ENCODE peak calls at places on chromosomes 4 and X, in nine cellular contexts. I is mesendoderm; T is NCI-H1092; F is AG09309; U is effector memory CD8-positive, alpha-beta T cell; O is activated T-cell treated with anti-CD3 and anti-CD28 coated beads for 24 hours; D is OCI-M1; W is adipocyte; K is neuronal stem cell. X is an unnamed sample.

GRCh38 chr4:2497931-2498330 is 29.0 kb downstream of the RNF4 start:
- DNase-seq in I (no peak), T (no peak), F (no peak), U (no peak), O (no peak), D (no peak), W (no peak), K (no peak), X (no peak)

GRCh38 chrX:49704692-49705404 is 9.1 kb upstream of the PAGE1 start:
- DNase-seq in I (no peak), T (no peak), F (no peak), U (no peak), O (no peak), D (no peak), W (no peak), K (no peak), X (no peak)

GRCh38 chr4:36322921-36323354 is 41.5 kb downstream of the DTHD1 start:
- DNase-seq in I (no peak), T (no peak), F (no peak), U (peak), O (peak), D (peak), W (no peak), K (no peak), X (no peak)

GRCh38 chr4:120056249-120056648 is 10.4 kb downstream of the MAD2L1 start:
- DNase-seq in I (no peak), T (no peak), F (no peak), U (no peak), O (no peak), D (peak), W (peak), K (no peak), X (no peak)

GRCh38 chr4:110412354-110412753 is 63.6 kb upstream of the ENPEP start:
- DNase-seq in I (no peak), T (no peak), F (no peak), U (no peak), O (no peak), D (no peak), W (no peak), K (no peak), X (peak)

GRCh38 chr4:39126256-39127095 is 55.9 kb upstream of the WDR19 start:
- DNase-seq in I (no peak), T (no peak), F (no peak), U (no peak), O (no peak), D (no peak), W (no peak), K (no peak), X (no peak)

GRCh38 chrX:153873282-153874090 is 12.5 kb downstream of the L1CAM start:
- DNase-seq in I (peak), T (no peak), F (no peak), U (no peak), O (no peak), D (no peak), W (no peak), K (peak), X (no peak)

GRCh38 chrX:41922694-41923171 is 621 bp downstream of the CASK start:
- DNase-seq in I (peak), T (peak), F (no peak), U (no peak), O (no peak), D (peak), W (peak), K (no peak), X (no peak)

GRCh38 chr4:83371235-83371634 is 36.6 kb upstream of the HPSE start:
- DNase-seq in I (no peak), T (no peak), F (no peak), U (no peak), O (no peak), D (no peak), W (no peak), K (no peak), X (no peak)

GRCh38 chr4:76558391-76559235 is 123.6 kb downstream of the SHROOM3 start:
- DNase-seq in I (peak), T (no peak), F (no peak), U (no peak), O (no peak), D (no peak), W (no peak), K (no peak), X (no peak)

GRCh38 chr4:18025263-18025662 is 3.7 kb upstream of the LCORL start:
- DNase-seq in I (no peak), T (no peak), F (no peak), U (no peak), O (no peak), D (peak), W (no peak), K (no peak), X (no peak)

GRCh38 chrX:133265331-133265730 is 47.2 kb upstream of the TFDP3 start:
- DNase-seq in I (peak), T (no peak), F (no peak), U (no peak), O (no peak), D (no peak), W (no peak), K (peak), X (no peak)

GRCh38 chrX:40012800-40013682 is 84.7 kb downstream of the BCOR start:
- DNase-seq in I (peak), T (peak), F (no peak), U (peak), O (no peak), D (peak), W (peak), K (no peak), X (no peak)

GRCh38 chr4:9999956-10000551 is 21.2 kb downstream of the SLC2A9 start:
- DNase-seq in I (no peak), T (no peak), F (no peak), U (no peak), O (no peak), D (no peak), W (no peak), K (no peak), X (no peak)

GRCh38 chr4:38013461-38014366 is 53.5 kb downstream of the PTTG2 start:
- DNase-seq in I (no peak), T (peak), F (no peak), U (no peak), O (no peak), D (no peak), W (no peak), K (no peak), X (no peak)

GRCh38 chrX:124216396-124217124 is 115.9 kb upstream of the TEX13D start:
- DNase-seq in I (peak), T (no peak), F (no peak), U (no peak), O (no peak), D (peak), W (no peak), K (no peak), X (no peak)

GRCh38 chrX:40578039-40578438 is 2.7 kb upstream of the ATP6AP2 start:
- DNase-seq in I (no peak), T (no peak), F (no peak), U (no peak), O (no peak), D (no peak), W (no peak), K (no peak), X (peak)

GRCh38 chrX:129144172-129145038 is 378.9 kb downstream of the SMARCA1 start:
- DNase-seq in I (no peak), T (no peak), F (no peak), U (no peak), O (no peak), D (no peak), W (peak), K (no peak), X (no peak)

GRCh38 chrX:57821703-57822375 is 88.4 kb downstream of the ZXDA start:
- DNase-seq in I (peak), T (peak), F (peak), U (peak), O (peak), D (peak), W (peak), K (peak), X (no peak)

GRCh38 chr4:17468638-17469221 is 43.2 kb downstream of the QDPR start:
- DNase-seq in I (peak), T (no peak), F (no peak), U (no peak), O (no peak), D (no peak), W (peak), K (peak), X (no peak)

GRCh38 chr4:48042979-48043461 is 26.4 kb downstream of the NIPAL1 start:
- DNase-seq in I (peak), T (no peak), F (no peak), U (no peak), O (no peak), D (no peak), W (no peak), K (no peak), X (no peak)

GRCh38 chrX:136780738-136781137 is at the start of gene ARHGEF6:
- DNase-seq in I (no peak), T (no peak), F (no peak), U (peak), O (no peak), D (peak), W (no peak), K (no peak), X (no peak)

GRCh38 chr4:11183358-11183745 is 245.3 kb downstream of the HS3ST1 start:
- DNase-seq in I (no peak), T (no peak), F (no peak), U (no peak), O (no peak), D (no peak), W (no peak), K (no peak), X (no peak)

GRCh38 chrX:124280294-124280902 is 52.1 kb upstream of the TEX13D start:
- DNase-seq in I (no peak), T (no peak), F (no peak), U (no peak), O (no peak), D (peak), W (no peak), K (no peak), X (no peak)

GRCh38 chr4:168151313-168151712 is 59.0 kb downstream of the ANXA10 start:
- DNase-seq in I (peak), T (no peak), F (no peak), U (no peak), O (no peak), D (no peak), W (no peak), K (no peak), X (no peak)

GRCh38 chr4:81030617-81031388 is at the start of gene BMP3:
- DNase-seq in I (peak), T (no peak), F (no peak), U (no peak), O (no peak), D (peak), W (peak), K (peak), X (no peak)

GRCh38 chrX:129013574-129013973 is 509.7 kb downstream of the SMARCA1 start:
- DNase-seq in I (peak), T (no peak), F (no peak), U (no peak), O (no peak), D (peak), W (no peak), K (no peak), X (no peak)

GRCh38 chr4:47954679-47955078 is 40.3 kb upstream of the NFXL1 start:
- DNase-seq in I (no peak), T (no peak), F (no peak), U (no peak), O (no peak), D (no peak), W (no peak), K (no peak), X (no peak)

GRCh38 chr4:166435449-166435848 is 562.4 kb downstream of the TLL1 start:
- DNase-seq in I (no peak), T (no peak), F (peak), U (no peak), O (no peak), D (no peak), W (peak), K (no peak), X (no peak)

GRCh38 chrX:8981742-8982141 is 52.2 kb downstream of the FAM9B start:
- DNase-seq in I (no peak), T (no peak), F (no peak), U (peak), O (no peak), D (no peak), W (no peak), K (no peak), X (no peak)

GRCh38 chr4:42282081-42282901 is 115.0 kb upstream of the SHISA3 start:
- DNase-seq in I (peak), T (peak), F (no peak), U (peak), O (peak), D (peak), W (peak), K (peak), X (peak)

GRCh38 chr4:16140520-16141249 is 56.9 kb upstream of the PROM1 start:
- DNase-seq in I (no peak), T (no peak), F (peak), U (no peak), O (no peak), D (peak), W (peak), K (no peak), X (no peak)